ENCODE peak calls at places on chromosomes 16 and 17, in four cellular contexts. One of them, this sample, is unnamed.

GRCh38 chr16:6016530-6017184 is 919.1 kb upstream of the EEF2KMT start:
- DNase-seq in breast epithelium: no peak
- DNase-seq in tibial nerve: no peak
- DNase-seq in naive thymus-derived CD4-positive, alpha-beta T cell: no peak
- DNase-seq in this sample: no peak

GRCh38 chr16:85104821-85105391 is 7.4 kb downstream of the CIBAR2 start:
- DNase-seq in tibial nerve: no peak
- DNase-seq in breast epithelium: no peak
- DNase-seq in naive thymus-derived CD4-positive, alpha-beta T cell: peak; percentile 16
- DNase-seq in this sample: no peak

GRCh38 chr17:31511176-31511540 is 119.7 kb downstream of the RAB11FIP4 start:
- DNase-seq in breast epithelium: no peak
- DNase-seq in tibial nerve: no peak
- DNase-seq in naive thymus-derived CD4-positive, alpha-beta T cell: no peak
- DNase-seq in this sample: no peak

GRCh38 chr17:8227238-8227581 is 16.8 kb upstream of the AURKB start:
- DNase-seq in naive thymus-derived CD4-positive, alpha-beta T cell: no peak
- DNase-seq in breast epithelium: no peak
- DNase-seq in tibial nerve: no peak
- DNase-seq in this sample: no peak

GRCh38 chr17:36510636-36511035 is 24.0 kb downstream of the MYO19 start:
- DNase-seq in breast epithelium: no peak
- DNase-seq in naive thymus-derived CD4-positive, alpha-beta T cell: no peak
- DNase-seq in tibial nerve: no peak
- DNase-seq in this sample: no peak

GRCh38 chr16:17471745-17472075 is 950 bp upstream of the XYLT1 start:
- DNase-seq in naive thymus-derived CD4-positive, alpha-beta T cell: no peak
- DNase-seq in breast epithelium: no peak
- DNase-seq in tibial nerve: no peak
- DNase-seq in this sample: no peak

GRCh38 chr17:72640415-72641165 is 451.9 kb downstream of the SLC39A11 start:
- DNase-seq in breast epithelium: no peak
- DNase-seq in naive thymus-derived CD4-positive, alpha-beta T cell: no peak
- DNase-seq in tibial nerve: no peak
- DNase-seq in this sample: no peak

GRCh38 chr17:1519678-1520077 is 3.3 kb upstream of the INPP5K start:
- DNase-seq in naive thymus-derived CD4-positive, alpha-beta T cell: no peak
- DNase-seq in tibial nerve: no peak
- DNase-seq in breast epithelium: no peak
- DNase-seq in this sample: no peak

GRCh38 chr17:77373298-77374169 is 232.8 kb downstream of the SEC14L1 start:
- DNase-seq in breast epithelium: no peak
- DNase-seq in tibial nerve: no peak
- DNase-seq in naive thymus-derived CD4-positive, alpha-beta T cell: no peak
- DNase-seq in this sample: peak; percentile 69

GRCh38 chr16:62545039-62545438 is 508.8 kb upstream of the CDH8 start:
- DNase-seq in tibial nerve: no peak
- DNase-seq in naive thymus-derived CD4-positive, alpha-beta T cell: no peak
- DNase-seq in breast epithelium: no peak
- DNase-seq in this sample: no peak

GRCh38 chr16:89341697-89342694 is 124.5 kb downstream of the ZNF778 start:
- DNase-seq in naive thymus-derived CD4-positive, alpha-beta T cell: no peak
- DNase-seq in tibial nerve: no peak
- DNase-seq in breast epithelium: no peak
- DNase-seq in this sample: no peak

GRCh38 chr16:89335803-89336485 is 118.4 kb downstream of the ZNF778 start:
- DNase-seq in breast epithelium: no peak
- DNase-seq in tibial nerve: no peak
- DNase-seq in naive thymus-derived CD4-positive, alpha-beta T cell: no peak
- DNase-seq in this sample: no peak

GRCh38 chr16:89341274-89341673 is 123.8 kb downstream of the ZNF778 start:
- DNase-seq in breast epithelium: no peak
- DNase-seq in naive thymus-derived CD4-positive, alpha-beta T cell: no peak
- DNase-seq in tibial nerve: no peak
- DNase-seq in this sample: no peak

GRCh38 chr16:89337965-89338364 is 120.5 kb downstream of the ZNF778 start:
- DNase-seq in naive thymus-derived CD4-positive, alpha-beta T cell: no peak
- DNase-seq in breast epithelium: no peak
- DNase-seq in tibial nerve: no peak
- DNase-seq in this sample: no peak

GRCh38 chr16:89338863-89339262 is 121.4 kb downstream of the ZNF778 start:
- DNase-seq in tibial nerve: no peak
- DNase-seq in breast epithelium: no peak
- DNase-seq in naive thymus-derived CD4-positive, alpha-beta T cell: no peak
- DNase-seq in this sample: no peak
- H3K27ac ChIP-seq in tibial nerve: no peak overlapping the region
- H3K27ac ChIP-seq in breast epithelium: no peak overlapping the region
- H3K27ac ChIP-seq in naive thymus-derived CD4-positive, alpha-beta T cell: no peak overlapping the region
- H3K27ac ChIP-seq in this sample: no peak overlapping the region

GRCh38 chr17:68591583-68591982 is 9.6 kb downstream of the FAM20A start:
- DNase-seq in tibial nerve: no peak
- DNase-seq in naive thymus-derived CD4-positive, alpha-beta T cell: no peak
- DNase-seq in breast epithelium: no peak
- DNase-seq in this sample: peak; percentile 29
- H3K9me3 ChIP-seq in tibial nerve: no peaks in the 10 kb centered on the region
- H3K9me3 ChIP-seq in naive thymus-derived CD4-positive, alpha-beta T cell: peaks cover 9% of the 10 kb centered on the region
- H3K9me3 ChIP-seq in breast epithelium: no peaks in the 10 kb centered on the region
- H3K9me3 ChIP-seq in this sample: peaks cover 8% of the 10 kb centered on the region

GRCh38 chr16:30961384-30961783 is 3.8 kb downstream of the SETD1A start:
- DNase-seq in tibial nerve: no peak
- DNase-seq in breast epithelium: no peak
- DNase-seq in naive thymus-derived CD4-positive, alpha-beta T cell: no peak
- DNase-seq in this sample: no peak
- H3K27ac ChIP-seq in tibial nerve: no peak overlapping the region
- H3K27ac ChIP-seq in breast epithelium: no peak overlapping the region
- H3K27ac ChIP-seq in naive thymus-derived CD4-positive, alpha-beta T cell: no peak overlapping the region
- H3K27ac ChIP-seq in this sample: no peak overlapping the region

DNA sequence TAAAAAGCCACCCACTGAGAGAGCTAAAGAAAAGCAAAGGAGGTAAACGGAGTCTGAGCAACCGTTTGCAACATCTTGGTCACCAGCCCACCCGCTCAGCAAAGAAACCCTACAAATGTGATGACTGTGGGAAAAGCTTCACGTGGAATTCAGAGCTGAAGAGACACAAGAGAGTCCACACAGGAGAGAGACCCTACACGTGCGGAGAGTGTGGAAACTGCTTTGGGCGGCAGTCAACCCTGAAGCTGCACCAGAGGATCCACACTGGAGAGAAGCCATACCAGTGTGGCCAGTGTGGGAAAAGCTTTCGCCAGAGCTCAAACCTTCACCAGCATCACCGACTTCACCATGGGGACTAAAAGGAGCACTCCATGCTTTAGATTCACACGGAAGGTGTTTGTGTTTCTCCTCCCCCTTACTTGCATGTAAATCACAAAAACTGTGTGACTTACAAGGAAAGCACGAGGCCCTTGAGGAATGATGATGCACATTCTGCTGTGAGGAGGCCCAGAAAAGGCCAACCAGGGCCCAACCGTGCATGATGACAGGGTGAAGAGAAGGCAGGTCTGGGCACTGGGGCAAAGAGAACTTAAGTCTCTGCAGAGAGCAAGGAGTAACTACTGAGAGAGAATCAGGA is 7.7 kb downstream of the ZNF174 start:
- DNase-seq in tibial nerve: no peak
- DNase-seq in naive thymus-derived CD4-positive, alpha-beta T cell: no peak
- DNase-seq in breast epithelium: no peak
- DNase-seq in this sample: no peak
- H3K9me3 ChIP-seq in tibial nerve: peaks cover 74% of the 10 kb centered on the region
- H3K9me3 ChIP-seq in naive thymus-derived CD4-positive, alpha-beta T cell: peaks cover 86% of the 10 kb centered on the region
- H3K9me3 ChIP-seq in breast epithelium: peaks cover 93% of the 10 kb centered on the region
- H3K9me3 ChIP-seq in this sample: peaks cover 100% of the 10 kb centered on the region

DNA sequence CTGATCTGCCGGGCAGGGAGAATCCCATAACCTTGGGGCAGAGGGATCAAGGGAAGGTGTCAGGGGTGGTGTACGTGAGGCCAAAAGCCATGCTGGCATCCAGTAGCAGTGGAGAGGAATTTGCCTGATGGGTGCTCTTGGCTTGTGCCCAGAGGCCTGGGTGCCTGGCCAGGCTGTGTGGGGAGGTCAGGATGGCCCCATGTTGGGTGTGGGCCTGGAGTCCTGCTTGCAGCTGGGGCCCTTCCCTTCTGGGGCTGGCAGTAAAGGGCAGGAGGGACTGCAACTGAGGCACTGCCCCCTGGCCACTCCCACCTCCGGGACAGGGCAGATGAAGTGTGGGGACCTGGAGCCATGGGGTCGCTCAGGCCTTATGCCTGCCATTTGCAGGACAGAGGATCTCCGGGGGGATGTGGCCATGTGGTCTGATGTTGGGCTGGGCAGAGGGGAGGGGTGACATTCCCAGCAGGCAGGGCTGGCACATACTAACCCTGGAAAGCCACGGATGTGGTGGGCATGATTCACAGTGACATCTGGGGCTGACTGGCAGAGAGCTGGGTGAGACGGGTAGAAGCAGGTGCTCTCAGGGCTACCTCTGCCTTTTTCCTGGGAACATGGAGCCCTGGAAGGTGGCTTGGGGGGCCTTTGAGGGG is 3.5 kb downstream of the FMNL1 start:
- DNase-seq in tibial nerve: no peak
- DNase-seq in naive thymus-derived CD4-positive, alpha-beta T cell: no peak
- DNase-seq in breast epithelium: no peak
- DNase-seq in this sample: no peak
- H3K27ac ChIP-seq in tibial nerve: peak overlapping the region; percentile 86
- H3K27ac ChIP-seq in naive thymus-derived CD4-positive, alpha-beta T cell: peak overlapping the region; percentile 96
- H3K27ac ChIP-seq in breast epithelium: peak overlapping the region; percentile 81
- H3K27ac ChIP-seq in this sample: peak overlapping the region; percentile 80

GRCh38 chr16:10412935-10413601 is 27.2 kb downstream of the ATF7IP2 start:
- DNase-seq in naive thymus-derived CD4-positive, alpha-beta T cell: no peak
- DNase-seq in breast epithelium: no peak
- DNase-seq in tibial nerve: no peak
- DNase-seq in this sample: no peak
- H3K9me3 ChIP-seq in naive thymus-derived CD4-positive, alpha-beta T cell: peaks cover 89% of the 10 kb centered on the region
- H3K9me3 ChIP-seq in breast epithelium: peaks cover 83% of the 10 kb centered on the region
- H3K9me3 ChIP-seq in tibial nerve: peaks cover 41% of the 10 kb centered on the region
- H3K9me3 ChIP-seq in this sample: peaks cover 7% of the 10 kb centered on the region

GRCh38 chr16:23852794-23853562 is 17.2 kb downstream of the PRKCB start:
- DNase-seq in tibial nerve: no peak
- DNase-seq in naive thymus-derived CD4-positive, alpha-beta T cell: no peak
- DNase-seq in breast epithelium: no peak
- DNase-seq in this sample: no peak
- H3K27ac ChIP-seq in tibial nerve: no peak overlapping the region
- H3K27ac ChIP-seq in naive thymus-derived CD4-positive, alpha-beta T cell: no peak overlapping the region
- H3K27ac ChIP-seq in breast epithelium: no peak overlapping the region
- H3K27ac ChIP-seq in this sample: peak overlapping the region; percentile 48

This sample was measured in heart right ventricle.